ENCODE peak calls at places on chromosomes 1 and 21, in seven cellular contexts. F is fibroblast of pulmonary artery, X is ascending aorta, H is left lung, S is cardiac fibroblast, Q is lower lobe of right lung, J is HL-60. T is an unnamed sample.

GRCh38 chr1:153768316-153769126 is 6.7 kb upstream of the SLC27A3 start:
- DNase-seq in S (no peak), H (peak), J (no peak), Q (no peak), F (no peak), X (no peak), T (no peak)

GRCh38 chr1:182260516-182260915 is 131.1 kb downstream of the GLUL start:
- DNase-seq in F (no peak), H (no peak), Q (no peak), X (no peak), J (no peak), S (no peak), T (no peak)

GRCh38 chr1:82366694-82367093 is 566.0 kb downstream of the ADGRL2 start:
- DNase-seq in J (no peak), H (no peak), X (no peak), Q (no peak), F (no peak), S (no peak), T (no peak)

GRCh38 chr1:241998950-241999495 is at the start of gene MAP1LC3C:
- DNase-seq in J (no peak), Q (no peak), X (no peak), H (no peak), F (no peak), S (no peak), T (no peak)

GRCh38 chr1:8004803-8005573 is 21.1 kb downstream of the ERRFI1 start:
- DNase-seq in F (peak), Q (peak), X (peak), J (no peak), S (peak), H (peak), T (peak)

GRCh38 chr21:42089093-42089631 is 18.0 kb downstream of the UMODL1 start:
- DNase-seq in H (no peak), S (no peak), Q (no peak), F (no peak), X (no peak), J (no peak), T (no peak)

GRCh38 chr1:53361541-53361961 is 33.7 kb upstream of the LRP8 start:
- DNase-seq in S (no peak), J (no peak), Q (no peak), F (no peak), X (peak), H (peak), T (no peak)

GRCh38 chr1:207926984-207927383 is 16.1 kb upstream of the CD34 start:
- DNase-seq in H (no peak), X (no peak), Q (no peak), F (no peak), J (no peak), S (no peak), T (no peak)

GRCh38 chr1:213399695-213400094 is 348.7 kb downstream of the RPS6KC1 start:
- DNase-seq in Q (no peak), S (no peak), F (no peak), J (no peak), H (no peak), X (no peak), T (no peak)

GRCh38 chr1:42832636-42833265 is 13.7 kb upstream of the ZNF691 start:
- DNase-seq in J (no peak), F (no peak), X (no peak), Q (no peak), S (no peak), H (no peak), T (no peak)

GRCh38 chr1:1440262-1440772 is 4.8 kb downstream of the VWA1 start:
- DNase-seq in Q (no peak), F (no peak), S (no peak), J (no peak), X (no peak), H (no peak), T (no peak)

GRCh38 chr1:164806531-164806930 is 247.5 kb downstream of the PBX1 start:
- DNase-seq in J (no peak), Q (no peak), F (no peak), S (no peak), H (no peak), X (no peak), T (no peak)
- H3K4me3 ChIP-seq in J (no peak), Q (no peak), F (no peak), S (no peak), H (no peak), X (no peak), T (no peak)

GRCh38 chr1:225467193-225468020 is 39.6 kb upstream of the LBR start:
- DNase-seq in S (peak), J (peak), X (no peak), H (peak), Q (peak), F (peak), T (no peak)

GRCh38 chr1:225466848-225467192 is 39.0 kb upstream of the LBR start:
- DNase-seq in F (no peak), S (no peak), H (no peak), X (no peak), Q (no peak), J (no peak), T (no peak)

GRCh38 chr1:225468270-225469020 is 40.6 kb upstream of the LBR start:
- DNase-seq in S (no peak), J (no peak), X (no peak), H (peak), Q (no peak), F (no peak), T (no peak)

GRCh38 chr1:225464851-225465792 is 37.3 kb upstream of the LBR start:
- DNase-seq in J (no peak), H (no peak), X (no peak), Q (no peak), F (no peak), S (no peak), T (no peak)

DNA sequence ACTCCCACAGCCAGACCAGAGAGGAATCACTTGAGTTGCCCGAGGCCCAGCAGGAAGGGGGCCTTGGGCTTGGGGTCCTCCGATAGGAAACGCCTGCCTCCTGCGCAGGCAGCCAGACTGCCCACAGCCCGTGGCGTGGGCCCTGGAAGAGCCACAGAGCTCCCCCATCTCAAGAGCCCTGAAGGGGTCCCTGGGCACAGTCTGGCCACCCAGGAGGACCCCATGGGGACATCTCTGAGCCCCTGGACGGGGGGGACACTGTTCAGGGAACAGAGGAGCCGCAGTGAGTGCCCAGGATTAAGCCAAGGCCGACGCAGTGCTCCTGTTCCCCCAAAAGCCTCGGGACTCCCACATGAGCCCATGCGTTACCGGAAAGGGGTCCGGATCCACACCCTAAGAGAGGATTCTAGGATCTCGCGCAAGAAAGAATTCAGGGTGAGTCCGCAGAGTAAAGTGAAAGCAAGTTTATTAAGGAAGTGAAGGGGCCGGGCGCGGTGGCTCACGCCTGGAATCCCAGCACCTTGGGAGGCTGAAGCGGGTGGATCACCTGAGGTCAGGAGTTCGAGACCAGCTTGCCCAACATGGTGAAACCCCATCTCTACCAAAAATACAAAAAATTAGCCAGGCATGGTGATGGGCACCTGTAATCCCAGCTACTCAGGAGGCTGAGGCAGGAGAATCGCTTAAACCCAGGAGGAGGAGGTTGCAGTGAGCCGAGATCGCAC is 38.1 kb upstream of the LBR start:
- DNase-seq in X (no peak), H (no peak), Q (no peak), J (no peak), S (no peak), F (no peak), T (no peak)
- TF ChIP-seq CTCF in X (no peak), H (no peak), Q (no peak), J (no peak), S (no peak), F (no peak), T (no peak)

GRCh38 chr21:36922861-36923260 is 43.6 kb downstream of the HLCS start:
- DNase-seq in Q (no peak), F (no peak), H (no peak), S (no peak), X (no peak), J (no peak), T (no peak)

GRCh38 chr21:36918291-36918690 is 48.2 kb downstream of the HLCS start:
- DNase-seq in X (no peak), S (no peak), F (no peak), J (no peak), H (no peak), Q (no peak), T (no peak)

GRCh38 chr21:36927718-36928117 is 38.8 kb downstream of the HLCS start:
- DNase-seq in X (peak), H (peak), F (peak), J (peak), Q (peak), S (peak), T (peak)

GRCh38 chr21:36926989-36927695 is 39.3 kb downstream of the HLCS start:
- DNase-seq in H (no peak), X (no peak), J (no peak), Q (no peak), F (no peak), S (no peak), T (no peak)

GRCh38 chr21:36923270-36923669 is 43.2 kb downstream of the HLCS start:
- DNase-seq in S (no peak), H (no peak), J (no peak), F (no peak), X (no peak), Q (no peak), T (no peak)
- H3K4me3 ChIP-seq in S (no peak), H (no peak), J (no peak), F (no peak), X (no peak), Q (no peak), T (no peak)

GRCh38 chr1:23120383-23120782 is 48.3 kb downstream of the LUZP1 start:
- DNase-seq in S (no peak), H (no peak), Q (no peak), J (no peak), X (no peak), F (no peak), T (no peak)
- TF ChIP-seq CTCF in S (no peak), H (no peak), Q (no peak), J (no peak), X (no peak), F (no peak), T (no peak)